ENCODE peak calls at places on chromosomes 2 and 18, in nine cellular contexts. One of them, this sample, is unnamed.

GRCh38 chr2:133591164-133591563 is 22.9 kb upstream of the NCKAP5 start:
- DNase-seq in COR-L47: no peak
- DNase-seq in activated T-cell treated with anti-CD3 and anti-CD28 coated beads, Interleukin-2, amount 50 U/mL, for 4 hours: no peak
- DNase-seq in NAMALWA: no peak
- DNase-seq in NCI-H774: peak; percentile 80
- DNase-seq in H54: no peak
- DNase-seq in stimulated activated CD4-positive, alpha-beta T cell treated with anti-CD3 and anti-CD28 coated beads, Interleukin-15, amount 100 ng/mL, for 24 hours: no peak
- DNase-seq in GM12865: no peak
- DNase-seq in activated CD8-positive, alpha-beta memory T cell treated with anti-CD3 and anti-CD28 coated beads, Interleukin-2, amount 50 U/mL, for 48 hours: no peak
- DNase-seq in this sample: peak; percentile 49

GRCh38 chr2:57399061-57399460 is 647.5 kb upstream of the VRK2 start:
- DNase-seq in activated CD8-positive, alpha-beta memory T cell treated with anti-CD3 and anti-CD28 coated beads, Interleukin-2, amount 50 U/mL, for 48 hours: no peak
- DNase-seq in H54: no peak
- DNase-seq in GM12865: no peak
- DNase-seq in stimulated activated CD4-positive, alpha-beta T cell treated with anti-CD3 and anti-CD28 coated beads, Interleukin-15, amount 100 ng/mL, for 24 hours: no peak
- DNase-seq in NAMALWA: no peak
- DNase-seq in activated T-cell treated with anti-CD3 and anti-CD28 coated beads, Interleukin-2, amount 50 U/mL, for 4 hours: no peak
- DNase-seq in NCI-H774: no peak
- DNase-seq in COR-L47: no peak
- DNase-seq in this sample: no peak

GRCh38 chr2:105858868-105859693 is 114.4 kb downstream of the NCK2 start:
- DNase-seq in H54: no peak
- DNase-seq in NAMALWA: no peak
- DNase-seq in NCI-H774: no peak
- DNase-seq in GM12865: no peak
- DNase-seq in stimulated activated CD4-positive, alpha-beta T cell treated with anti-CD3 and anti-CD28 coated beads, Interleukin-15, amount 100 ng/mL, for 24 hours: peak; percentile 43
- DNase-seq in activated CD8-positive, alpha-beta memory T cell treated with anti-CD3 and anti-CD28 coated beads, Interleukin-2, amount 50 U/mL, for 48 hours: no peak
- DNase-seq in COR-L47: no peak
- DNase-seq in activated T-cell treated with anti-CD3 and anti-CD28 coated beads, Interleukin-2, amount 50 U/mL, for 4 hours: peak; percentile 40
- DNase-seq in this sample: no peak

GRCh38 chr2:73249636-73250035 is 15.5 kb downstream of the CCT7 start:
- DNase-seq in stimulated activated CD4-positive, alpha-beta T cell treated with anti-CD3 and anti-CD28 coated beads, Interleukin-15, amount 100 ng/mL, for 24 hours: no peak
- DNase-seq in NCI-H774: no peak
- DNase-seq in activated CD8-positive, alpha-beta memory T cell treated with anti-CD3 and anti-CD28 coated beads, Interleukin-2, amount 50 U/mL, for 48 hours: no peak
- DNase-seq in COR-L47: no peak
- DNase-seq in GM12865: no peak
- DNase-seq in NAMALWA: no peak
- DNase-seq in activated T-cell treated with anti-CD3 and anti-CD28 coated beads, Interleukin-2, amount 50 U/mL, for 4 hours: no peak
- DNase-seq in H54: no peak
- DNase-seq in this sample: no peak

GRCh38 chr2:6545795-6546194 is 319.9 kb downstream of the CMPK2 start:
- DNase-seq in NAMALWA: no peak
- DNase-seq in activated CD8-positive, alpha-beta memory T cell treated with anti-CD3 and anti-CD28 coated beads, Interleukin-2, amount 50 U/mL, for 48 hours: no peak
- DNase-seq in NCI-H774: no peak
- DNase-seq in H54: no peak
- DNase-seq in COR-L47: no peak
- DNase-seq in GM12865: no peak
- DNase-seq in activated T-cell treated with anti-CD3 and anti-CD28 coated beads, Interleukin-2, amount 50 U/mL, for 4 hours: no peak
- DNase-seq in stimulated activated CD4-positive, alpha-beta T cell treated with anti-CD3 and anti-CD28 coated beads, Interleukin-15, amount 100 ng/mL, for 24 hours: no peak
- DNase-seq in this sample: no peak

GRCh38 chr2:190978389-190979053 is 35.5 kb downstream of the STAT1 start:
- DNase-seq in GM12865: no peak
- DNase-seq in H54: no peak
- DNase-seq in NCI-H774: no peak
- DNase-seq in activated CD8-positive, alpha-beta memory T cell treated with anti-CD3 and anti-CD28 coated beads, Interleukin-2, amount 50 U/mL, for 48 hours: no peak
- DNase-seq in activated T-cell treated with anti-CD3 and anti-CD28 coated beads, Interleukin-2, amount 50 U/mL, for 4 hours: no peak
- DNase-seq in stimulated activated CD4-positive, alpha-beta T cell treated with anti-CD3 and anti-CD28 coated beads, Interleukin-15, amount 100 ng/mL, for 24 hours: no peak
- DNase-seq in NAMALWA: no peak
- DNase-seq in COR-L47: no peak
- DNase-seq in this sample: peak; percentile 90

GRCh38 chr18:45167109-45167551 is 448.1 kb upstream of the SLC14A2 start:
- DNase-seq in activated T-cell treated with anti-CD3 and anti-CD28 coated beads, Interleukin-2, amount 50 U/mL, for 4 hours: no peak
- DNase-seq in NCI-H774: no peak
- DNase-seq in NAMALWA: no peak
- DNase-seq in activated CD8-positive, alpha-beta memory T cell treated with anti-CD3 and anti-CD28 coated beads, Interleukin-2, amount 50 U/mL, for 48 hours: no peak
- DNase-seq in GM12865: peak; percentile 33
- DNase-seq in H54: no peak
- DNase-seq in COR-L47: no peak
- DNase-seq in stimulated activated CD4-positive, alpha-beta T cell treated with anti-CD3 and anti-CD28 coated beads, Interleukin-15, amount 100 ng/mL, for 24 hours: no peak
- DNase-seq in this sample: no peak

GRCh38 chr2:239378021-239378917 is 22.6 kb downstream of the HDAC4 start:
- DNase-seq in NAMALWA: no peak
- DNase-seq in COR-L47: no peak
- DNase-seq in GM12865: no peak
- DNase-seq in activated CD8-positive, alpha-beta memory T cell treated with anti-CD3 and anti-CD28 coated beads, Interleukin-2, amount 50 U/mL, for 48 hours: no peak
- DNase-seq in activated T-cell treated with anti-CD3 and anti-CD28 coated beads, Interleukin-2, amount 50 U/mL, for 4 hours: no peak
- DNase-seq in NCI-H774: no peak
- DNase-seq in stimulated activated CD4-positive, alpha-beta T cell treated with anti-CD3 and anti-CD28 coated beads, Interleukin-15, amount 100 ng/mL, for 24 hours: no peak
- DNase-seq in H54: no peak
- DNase-seq in this sample: no peak

GRCh38 chr2:17878222-17879136 is at the start of gene KCNS3:
- DNase-seq in COR-L47: no peak
- DNase-seq in NCI-H774: peak; percentile 68
- DNase-seq in activated T-cell treated with anti-CD3 and anti-CD28 coated beads, Interleukin-2, amount 50 U/mL, for 4 hours: no peak
- DNase-seq in H54: peak; percentile 44
- DNase-seq in activated CD8-positive, alpha-beta memory T cell treated with anti-CD3 and anti-CD28 coated beads, Interleukin-2, amount 50 U/mL, for 48 hours: peak; percentile 55
- DNase-seq in NAMALWA: no peak
- DNase-seq in GM12865: peak; percentile 11
- DNase-seq in stimulated activated CD4-positive, alpha-beta T cell treated with anti-CD3 and anti-CD28 coated beads, Interleukin-15, amount 100 ng/mL, for 24 hours: peak; percentile 40
- DNase-seq in this sample: peak; percentile 21

GRCh38 chr18:79387615-79388014 is 8.1 kb upstream of the NFATC1 start:
- DNase-seq in NAMALWA: no peak
- DNase-seq in stimulated activated CD4-positive, alpha-beta T cell treated with anti-CD3 and anti-CD28 coated beads, Interleukin-15, amount 100 ng/mL, for 24 hours: no peak
- DNase-seq in NCI-H774: no peak
- DNase-seq in activated T-cell treated with anti-CD3 and anti-CD28 coated beads, Interleukin-2, amount 50 U/mL, for 4 hours: no peak
- DNase-seq in COR-L47: no peak
- DNase-seq in activated CD8-positive, alpha-beta memory T cell treated with anti-CD3 and anti-CD28 coated beads, Interleukin-2, amount 50 U/mL, for 48 hours: peak; percentile 48
- DNase-seq in GM12865: no peak
- DNase-seq in H54: no peak
- DNase-seq in this sample: no peak

GRCh38 chr2:26095758-26096157 is 61.9 kb downstream of the RAB10 start:
- DNase-seq in COR-L47: no peak
- DNase-seq in NAMALWA: no peak
- DNase-seq in NCI-H774: no peak
- DNase-seq in H54: no peak
- DNase-seq in activated CD8-positive, alpha-beta memory T cell treated with anti-CD3 and anti-CD28 coated beads, Interleukin-2, amount 50 U/mL, for 48 hours: no peak
- DNase-seq in GM12865: no peak
- DNase-seq in activated T-cell treated with anti-CD3 and anti-CD28 coated beads, Interleukin-2, amount 50 U/mL, for 4 hours: no peak
- DNase-seq in stimulated activated CD4-positive, alpha-beta T cell treated with anti-CD3 and anti-CD28 coated beads, Interleukin-15, amount 100 ng/mL, for 24 hours: no peak
- DNase-seq in this sample: no peak

GRCh38 chr2:40160730-40161129 is 291.2 kb downstream of the SLC8A1 start:
- DNase-seq in NAMALWA: peak; percentile 47
- DNase-seq in H54: no peak
- DNase-seq in stimulated activated CD4-positive, alpha-beta T cell treated with anti-CD3 and anti-CD28 coated beads, Interleukin-15, amount 100 ng/mL, for 24 hours: no peak
- DNase-seq in activated CD8-positive, alpha-beta memory T cell treated with anti-CD3 and anti-CD28 coated beads, Interleukin-2, amount 50 U/mL, for 48 hours: no peak
- DNase-seq in COR-L47: no peak
- DNase-seq in activated T-cell treated with anti-CD3 and anti-CD28 coated beads, Interleukin-2, amount 50 U/mL, for 4 hours: no peak
- DNase-seq in NCI-H774: no peak
- DNase-seq in GM12865: peak; percentile 5
- DNase-seq in this sample: no peak

GRCh38 chr2:7572460-7572859 is 655.2 kb downstream of the RNF144A start:
- DNase-seq in activated CD8-positive, alpha-beta memory T cell treated with anti-CD3 and anti-CD28 coated beads, Interleukin-2, amount 50 U/mL, for 48 hours: peak; percentile 60
- DNase-seq in activated T-cell treated with anti-CD3 and anti-CD28 coated beads, Interleukin-2, amount 50 U/mL, for 4 hours: peak; percentile 15
- DNase-seq in NCI-H774: no peak
- DNase-seq in GM12865: no peak
- DNase-seq in COR-L47: no peak
- DNase-seq in stimulated activated CD4-positive, alpha-beta T cell treated with anti-CD3 and anti-CD28 coated beads, Interleukin-15, amount 100 ng/mL, for 24 hours: peak; percentile 57
- DNase-seq in H54: no peak
- DNase-seq in NAMALWA: no peak
- DNase-seq in this sample: no peak

GRCh38 chr2:27715318-27716165 is 51.9 kb downstream of the SLC4A1AP start:
- DNase-seq in NAMALWA: no peak
- DNase-seq in H54: no peak
- DNase-seq in stimulated activated CD4-positive, alpha-beta T cell treated with anti-CD3 and anti-CD28 coated beads, Interleukin-15, amount 100 ng/mL, for 24 hours: peak; percentile 60
- DNase-seq in activated T-cell treated with anti-CD3 and anti-CD28 coated beads, Interleukin-2, amount 50 U/mL, for 4 hours: peak; percentile 28
- DNase-seq in NCI-H774: no peak
- DNase-seq in GM12865: peak; percentile 22
- DNase-seq in activated CD8-positive, alpha-beta memory T cell treated with anti-CD3 and anti-CD28 coated beads, Interleukin-2, amount 50 U/mL, for 48 hours: peak; percentile 70
- DNase-seq in COR-L47: peak; percentile 47
- DNase-seq in this sample: peak; percentile 58

GRCh38 chr2:37711308-37711731 is 39.9 kb upstream of the CDC42EP3 start:
- DNase-seq in NCI-H774: no peak
- DNase-seq in COR-L47: no peak
- DNase-seq in NAMALWA: no peak
- DNase-seq in activated CD8-positive, alpha-beta memory T cell treated with anti-CD3 and anti-CD28 coated beads, Interleukin-2, amount 50 U/mL, for 48 hours: no peak
- DNase-seq in H54: peak; percentile 66
- DNase-seq in GM12865: peak; percentile 73
- DNase-seq in activated T-cell treated with anti-CD3 and anti-CD28 coated beads, Interleukin-2, amount 50 U/mL, for 4 hours: no peak
- DNase-seq in stimulated activated CD4-positive, alpha-beta T cell treated with anti-CD3 and anti-CD28 coated beads, Interleukin-15, amount 100 ng/mL, for 24 hours: peak; percentile 26
- DNase-seq in this sample: peak; percentile 29

GRCh38 chr2:1493361-1494126 is 80.3 kb downstream of the TPO start:
- DNase-seq in activated T-cell treated with anti-CD3 and anti-CD28 coated beads, Interleukin-2, amount 50 U/mL, for 4 hours: no peak
- DNase-seq in NCI-H774: no peak
- DNase-seq in H54: no peak
- DNase-seq in COR-L47: no peak
- DNase-seq in NAMALWA: no peak
- DNase-seq in GM12865: no peak
- DNase-seq in stimulated activated CD4-positive, alpha-beta T cell treated with anti-CD3 and anti-CD28 coated beads, Interleukin-15, amount 100 ng/mL, for 24 hours: no peak
- DNase-seq in activated CD8-positive, alpha-beta memory T cell treated with anti-CD3 and anti-CD28 coated beads, Interleukin-2, amount 50 U/mL, for 48 hours: peak; percentile 23
- DNase-seq in this sample: no peak

GRCh38 chr2:88350641-88351601 is 101.6 kb downstream of the FOXI3 start:
- DNase-seq in COR-L47: no peak
- DNase-seq in activated CD8-positive, alpha-beta memory T cell treated with anti-CD3 and anti-CD28 coated beads, Interleukin-2, amount 50 U/mL, for 48 hours: peak; percentile 90
- DNase-seq in GM12865: peak; percentile 63
- DNase-seq in NAMALWA: peak; percentile 49
- DNase-seq in stimulated activated CD4-positive, alpha-beta T cell treated with anti-CD3 and anti-CD28 coated beads, Interleukin-15, amount 100 ng/mL, for 24 hours: peak; percentile 82
- DNase-seq in H54: peak; percentile 50
- DNase-seq in NCI-H774: peak; percentile 67
- DNase-seq in activated T-cell treated with anti-CD3 and anti-CD28 coated beads, Interleukin-2, amount 50 U/mL, for 4 hours: peak; percentile 47
- DNase-seq in this sample: peak; percentile 64

GRCh38 chr18:26747131-26747475 is 118.4 kb downstream of the AQP4 start:
- DNase-seq in activated CD8-positive, alpha-beta memory T cell treated with anti-CD3 and anti-CD28 coated beads, Interleukin-2, amount 50 U/mL, for 48 hours: no peak
- DNase-seq in COR-L47: no peak
- DNase-seq in NAMALWA: no peak
- DNase-seq in stimulated activated CD4-positive, alpha-beta T cell treated with anti-CD3 and anti-CD28 coated beads, Interleukin-15, amount 100 ng/mL, for 24 hours: no peak
- DNase-seq in NCI-H774: no peak
- DNase-seq in H54: no peak
- DNase-seq in activated T-cell treated with anti-CD3 and anti-CD28 coated beads, Interleukin-2, amount 50 U/mL, for 4 hours: no peak
- DNase-seq in GM12865: no peak
- DNase-seq in this sample: no peak

GRCh38 chr2:27118525-27119329 is at the start of gene CGREF1:
- DNase-seq in activated CD8-positive, alpha-beta memory T cell treated with anti-CD3 and anti-CD28 coated beads, Interleukin-2, amount 50 U/mL, for 48 hours: peak; percentile 67
- DNase-seq in NCI-H774: no peak
- DNase-seq in GM12865: peak; percentile 34
- DNase-seq in stimulated activated CD4-positive, alpha-beta T cell treated with anti-CD3 and anti-CD28 coated beads, Interleukin-15, amount 100 ng/mL, for 24 hours: peak; percentile 46
- DNase-seq in COR-L47: peak; percentile 42
- DNase-seq in activated T-cell treated with anti-CD3 and anti-CD28 coated beads, Interleukin-2, amount 50 U/mL, for 4 hours: no peak
- DNase-seq in H54: no peak
- DNase-seq in NAMALWA: no peak
- DNase-seq in this sample: peak; percentile 23

GRCh38 chr2:144217853-144218633 is 301.9 kb downstream of the ZEB2 start:
- DNase-seq in activated T-cell treated with anti-CD3 and anti-CD28 coated beads, Interleukin-2, amount 50 U/mL, for 4 hours: no peak
- DNase-seq in NAMALWA: no peak
- DNase-seq in H54: no peak
- DNase-seq in activated CD8-positive, alpha-beta memory T cell treated with anti-CD3 and anti-CD28 coated beads, Interleukin-2, amount 50 U/mL, for 48 hours: no peak
- DNase-seq in NCI-H774: peak; percentile 85
- DNase-seq in stimulated activated CD4-positive, alpha-beta T cell treated with anti-CD3 and anti-CD28 coated beads, Interleukin-15, amount 100 ng/mL, for 24 hours: no peak
- DNase-seq in GM12865: no peak
- DNase-seq in COR-L47: peak; percentile 65
- DNase-seq in this sample: no peak

GRCh38 chr2:129819855-129820254 is 159.6 kb upstream of the RAB6C start:
- DNase-seq in stimulated activated CD4-positive, alpha-beta T cell treated with anti-CD3 and anti-CD28 coated beads, Interleukin-15, amount 100 ng/mL, for 24 hours: no peak
- DNase-seq in COR-L47: no peak
- DNase-seq in activated CD8-positive, alpha-beta memory T cell treated with anti-CD3 and anti-CD28 coated beads, Interleukin-2, amount 50 U/mL, for 48 hours: no peak
- DNase-seq in GM12865: no peak
- DNase-seq in NAMALWA: no peak
- DNase-seq in NCI-H774: no peak
- DNase-seq in H54: no peak
- DNase-seq in activated T-cell treated with anti-CD3 and anti-CD28 coated beads, Interleukin-2, amount 50 U/mL, for 4 hours: no peak
- DNase-seq in this sample: no peak

GRCh38 chr18:76725445-76725844 is 96.9 kb upstream of the ZNF236 start:
- DNase-seq in COR-L47: no peak
- DNase-seq in GM12865: peak; percentile 68
- DNase-seq in activated T-cell treated with anti-CD3 and anti-CD28 coated beads, Interleukin-2, amount 50 U/mL, for 4 hours: no peak
- DNase-seq in activated CD8-positive, alpha-beta memory T cell treated with anti-CD3 and anti-CD28 coated beads, Interleukin-2, amount 50 U/mL, for 48 hours: no peak
- DNase-seq in NAMALWA: no peak
- DNase-seq in H54: no peak
- DNase-seq in stimulated activated CD4-positive, alpha-beta T cell treated with anti-CD3 and anti-CD28 coated beads, Interleukin-15, amount 100 ng/mL, for 24 hours: no peak
- DNase-seq in NCI-H774: no peak
- DNase-seq in this sample: no peak

GRCh38 chr2:33673937-33674336 is 74.8 kb upstream of the FAM98A start:
- DNase-seq in H54: no peak
- DNase-seq in activated T-cell treated with anti-CD3 and anti-CD28 coated beads, Interleukin-2, amount 50 U/mL, for 4 hours: no peak
- DNase-seq in GM12865: peak; percentile 12
- DNase-seq in activated CD8-positive, alpha-beta memory T cell treated with anti-CD3 and anti-CD28 coated beads, Interleukin-2, amount 50 U/mL, for 48 hours: no peak
- DNase-seq in NAMALWA: peak; percentile 37
- DNase-seq in NCI-H774: no peak
- DNase-seq in COR-L47: no peak
- DNase-seq in stimulated activated CD4-positive, alpha-beta T cell treated with anti-CD3 and anti-CD28 coated beads, Interleukin-15, amount 100 ng/mL, for 24 hours: no peak
- DNase-seq in this sample: peak; percentile 55

GRCh38 chr2:148658807-148659722 is 14.5 kb downstream of the EPC2 start:
- DNase-seq in H54: no peak
- DNase-seq in COR-L47: no peak
- DNase-seq in activated CD8-positive, alpha-beta memory T cell treated with anti-CD3 and anti-CD28 coated beads, Interleukin-2, amount 50 U/mL, for 48 hours: no peak
- DNase-seq in activated T-cell treated with anti-CD3 and anti-CD28 coated beads, Interleukin-2, amount 50 U/mL, for 4 hours: no peak
- DNase-seq in NAMALWA: peak; percentile 50
- DNase-seq in stimulated activated CD4-positive, alpha-beta T cell treated with anti-CD3 and anti-CD28 coated beads, Interleukin-15, amount 100 ng/mL, for 24 hours: no peak
- DNase-seq in GM12865: peak; percentile 73
- DNase-seq in NCI-H774: no peak
- DNase-seq in this sample: peak; percentile 80

GRCh38 chr2:30661173-30662107 is 145.8 kb downstream of the CAPN13 start:
- DNase-seq in activated T-cell treated with anti-CD3 and anti-CD28 coated beads, Interleukin-2, amount 50 U/mL, for 4 hours: no peak
- DNase-seq in NCI-H774: no peak
- DNase-seq in NAMALWA: peak; percentile 24
- DNase-seq in activated CD8-positive, alpha-beta memory T cell treated with anti-CD3 and anti-CD28 coated beads, Interleukin-2, amount 50 U/mL, for 48 hours: no peak
- DNase-seq in GM12865: peak; percentile 29
- DNase-seq in H54: no peak
- DNase-seq in COR-L47: no peak
- DNase-seq in stimulated activated CD4-positive, alpha-beta T cell treated with anti-CD3 and anti-CD28 coated beads, Interleukin-15, amount 100 ng/mL, for 24 hours: no peak
- DNase-seq in this sample: no peak

GRCh38 chr2:234218261-234219180 is 168.0 kb downstream of the SPP2 start:
- DNase-seq in H54: no peak
- DNase-seq in NAMALWA: no peak
- DNase-seq in COR-L47: no peak
- DNase-seq in GM12865: no peak
- DNase-seq in stimulated activated CD4-positive, alpha-beta T cell treated with anti-CD3 and anti-CD28 coated beads, Interleukin-15, amount 100 ng/mL, for 24 hours: no peak
- DNase-seq in activated CD8-positive, alpha-beta memory T cell treated with anti-CD3 and anti-CD28 coated beads, Interleukin-2, amount 50 U/mL, for 48 hours: no peak
- DNase-seq in NCI-H774: no peak
- DNase-seq in activated T-cell treated with anti-CD3 and anti-CD28 coated beads, Interleukin-2, amount 50 U/mL, for 4 hours: no peak
- DNase-seq in this sample: no peak

GRCh38 chr2:133755515-133756311 is 187.4 kb upstream of the NCKAP5 start:
- DNase-seq in stimulated activated CD4-positive, alpha-beta T cell treated with anti-CD3 and anti-CD28 coated beads, Interleukin-15, amount 100 ng/mL, for 24 hours: no peak
- DNase-seq in H54: no peak
- DNase-seq in NAMALWA: no peak
- DNase-seq in activated CD8-positive, alpha-beta memory T cell treated with anti-CD3 and anti-CD28 coated beads, Interleukin-2, amount 50 U/mL, for 48 hours: no peak
- DNase-seq in NCI-H774: no peak
- DNase-seq in COR-L47: no peak
- DNase-seq in activated T-cell treated with anti-CD3 and anti-CD28 coated beads, Interleukin-2, amount 50 U/mL, for 4 hours: no peak
- DNase-seq in GM12865: no peak
- DNase-seq in this sample: peak; percentile 93

GRCh38 chr2:67259581-67260347 is 137.4 kb upstream of the ETAA1 start:
- DNase-seq in NAMALWA: no peak
- DNase-seq in COR-L47: peak; percentile 9
- DNase-seq in GM12865: no peak
- DNase-seq in NCI-H774: no peak
- DNase-seq in activated T-cell treated with anti-CD3 and anti-CD28 coated beads, Interleukin-2, amount 50 U/mL, for 4 hours: no peak
- DNase-seq in stimulated activated CD4-positive, alpha-beta T cell treated with anti-CD3 and anti-CD28 coated beads, Interleukin-15, amount 100 ng/mL, for 24 hours: no peak
- DNase-seq in H54: peak; percentile 8
- DNase-seq in activated CD8-positive, alpha-beta memory T cell treated with anti-CD3 and anti-CD28 coated beads, Interleukin-2, amount 50 U/mL, for 48 hours: no peak
- DNase-seq in this sample: no peak

GRCh38 chr18:407168-407567 is 93.3 kb downstream of the COLEC12 start:
- DNase-seq in COR-L47: no peak
- DNase-seq in H54: no peak
- DNase-seq in stimulated activated CD4-positive, alpha-beta T cell treated with anti-CD3 and anti-CD28 coated beads, Interleukin-15, amount 100 ng/mL, for 24 hours: no peak
- DNase-seq in GM12865: no peak
- DNase-seq in NCI-H774: no peak
- DNase-seq in activated T-cell treated with anti-CD3 and anti-CD28 coated beads, Interleukin-2, amount 50 U/mL, for 4 hours: no peak
- DNase-seq in activated CD8-positive, alpha-beta memory T cell treated with anti-CD3 and anti-CD28 coated beads, Interleukin-2, amount 50 U/mL, for 48 hours: no peak
- DNase-seq in NAMALWA: no peak
- DNase-seq in this sample: no peak

GRCh38 chr18:76376225-76376624 is 118.8 kb downstream of the ZNF516 start:
- DNase-seq in activated T-cell treated with anti-CD3 and anti-CD28 coated beads, Interleukin-2, amount 50 U/mL, for 4 hours: no peak
- DNase-seq in COR-L47: no peak
- DNase-seq in activated CD8-positive, alpha-beta memory T cell treated with anti-CD3 and anti-CD28 coated beads, Interleukin-2, amount 50 U/mL, for 48 hours: no peak
- DNase-seq in stimulated activated CD4-positive, alpha-beta T cell treated with anti-CD3 and anti-CD28 coated beads, Interleukin-15, amount 100 ng/mL, for 24 hours: no peak
- DNase-seq in H54: no peak
- DNase-seq in NAMALWA: no peak
- DNase-seq in NCI-H774: no peak
- DNase-seq in GM12865: no peak
- DNase-seq in this sample: no peak

GRCh38 chr2:129641371-129641770 is 338.1 kb upstream of the RAB6C start:
- DNase-seq in activated CD8-positive, alpha-beta memory T cell treated with anti-CD3 and anti-CD28 coated beads, Interleukin-2, amount 50 U/mL, for 48 hours: no peak
- DNase-seq in stimulated activated CD4-positive, alpha-beta T cell treated with anti-CD3 and anti-CD28 coated beads, Interleukin-15, amount 100 ng/mL, for 24 hours: no peak
- DNase-seq in NAMALWA: no peak
- DNase-seq in activated T-cell treated with anti-CD3 and anti-CD28 coated beads, Interleukin-2, amount 50 U/mL, for 4 hours: no peak
- DNase-seq in COR-L47: no peak
- DNase-seq in GM12865: no peak
- DNase-seq in H54: no peak
- DNase-seq in NCI-H774: no peak
- DNase-seq in this sample: no peak